ENCODE peak calls at places on chromosome 15, in seven cellular contexts. One of them, this sample, is unnamed.
A peak's percentile ranks its signal among the peaks of the same experiment; 100 is the strongest.

GRCh38 chr15:90270502-90271150 is 5.2 kb downstream of the NGRN start:
- DNase-seq in HL-60: no peak
- DNase-seq in breast epithelium: no peak
- DNase-seq in ovary: no peak
- DNase-seq in AG04450: no peak
- DNase-seq in left ventricle myocardium inferior: no peak
- DNase-seq in lower lobe of right lung: no peak
- DNase-seq in this sample: peak; percentile 35

GRCh38 chr15:43514241-43515057 is 3.0 kb upstream of the MAP1A start:
- DNase-seq in left ventricle myocardium inferior: peak; percentile 74
- DNase-seq in breast epithelium: no peak
- DNase-seq in HL-60: no peak
- DNase-seq in AG04450: no peak
- DNase-seq in lower lobe of right lung: no peak
- DNase-seq in ovary: no peak
- DNase-seq in this sample: no peak

GRCh38 chr15:20341901-20342605 is 199.5 kb downstream of the GOLGA6L6 start:
- DNase-seq in left ventricle myocardium inferior: peak; percentile 76
- DNase-seq in lower lobe of right lung: peak; percentile 90
- DNase-seq in breast epithelium: peak; percentile 86
- DNase-seq in HL-60: no peak
- DNase-seq in ovary: peak; percentile 63
- DNase-seq in AG04450: no peak
- DNase-seq in this sample: peak; percentile 82

GRCh38 chr15:65323071-65323511 is 18.6 kb downstream of the RNU5B-1 start:
- DNase-seq in left ventricle myocardium inferior: peak; percentile 77
- DNase-seq in lower lobe of right lung: no peak
- DNase-seq in ovary: peak; percentile 68
- DNase-seq in breast epithelium: no peak
- DNase-seq in AG04450: no peak
- DNase-seq in HL-60: no peak
- DNase-seq in this sample: no peak

GRCh38 chr15:58369261-58369699 is 62.5 kb upstream of the LIPC start:
- DNase-seq in ovary: no peak
- DNase-seq in lower lobe of right lung: no peak
- DNase-seq in HL-60: no peak
- DNase-seq in AG04450: no peak
- DNase-seq in left ventricle myocardium inferior: no peak
- DNase-seq in breast epithelium: no peak
- DNase-seq in this sample: no peak

GRCh38 chr15:77456746-77457618 is 36.3 kb downstream of the HMG20A start:
- DNase-seq in HL-60: no peak
- DNase-seq in left ventricle myocardium inferior: no peak
- DNase-seq in breast epithelium: no peak
- DNase-seq in ovary: no peak
- DNase-seq in AG04450: peak; percentile 20
- DNase-seq in lower lobe of right lung: no peak
- DNase-seq in this sample: no peak

GRCh38 chr15:39774688-39775267 is 7.9 kb downstream of the FSIP1 start:
- DNase-seq in AG04450: no peak
- DNase-seq in HL-60: peak; percentile 63
- DNase-seq in ovary: no peak
- DNase-seq in left ventricle myocardium inferior: no peak
- DNase-seq in breast epithelium: no peak
- DNase-seq in lower lobe of right lung: no peak
- DNase-seq in this sample: no peak

GRCh38 chr15:53611145-53611920 is 148.1 kb downstream of the WDR72 start:
- DNase-seq in breast epithelium: no peak
- DNase-seq in ovary: no peak
- DNase-seq in lower lobe of right lung: no peak
- DNase-seq in AG04450: no peak
- DNase-seq in left ventricle myocardium inferior: no peak
- DNase-seq in HL-60: no peak
- DNase-seq in this sample: no peak

GRCh38 chr15:69457304-69458280 is 5.0 kb downstream of the RPLP1 start:
- DNase-seq in AG04450: no peak
- DNase-seq in lower lobe of right lung: no peak
- DNase-seq in breast epithelium: no peak
- DNase-seq in HL-60: peak; percentile 53
- DNase-seq in left ventricle myocardium inferior: no peak
- DNase-seq in ovary: no peak
- DNase-seq in this sample: no peak

GRCh38 chr15:71747128-71748083 is 62.9 kb upstream of the NR2E3 start:
- DNase-seq in left ventricle myocardium inferior: no peak
- DNase-seq in HL-60: no peak
- DNase-seq in AG04450: peak; percentile 23
- DNase-seq in breast epithelium: no peak
- DNase-seq in lower lobe of right lung: no peak
- DNase-seq in ovary: no peak
- DNase-seq in this sample: no peak

GRCh38 chr15:41948499-41948898 is 23.9 kb downstream of the EHD4 start:
- DNase-seq in breast epithelium: no peak
- DNase-seq in ovary: no peak
- DNase-seq in AG04450: no peak
- DNase-seq in left ventricle myocardium inferior: no peak
- DNase-seq in lower lobe of right lung: no peak
- DNase-seq in HL-60: no peak
- DNase-seq in this sample: no peak

GRCh38 chr15:68197170-68197492 is 8.0 kb downstream of the CALML4 start:
- DNase-seq in breast epithelium: no peak
- DNase-seq in AG04450: no peak
- DNase-seq in lower lobe of right lung: no peak
- DNase-seq in HL-60: no peak
- DNase-seq in ovary: peak; percentile 19
- DNase-seq in left ventricle myocardium inferior: no peak
- DNase-seq in this sample: no peak

GRCh38 chr15:70726753-70727152 is 36.6 kb downstream of the UACA start:
- DNase-seq in left ventricle myocardium inferior: no peak
- DNase-seq in ovary: no peak
- DNase-seq in breast epithelium: no peak
- DNase-seq in HL-60: no peak
- DNase-seq in AG04450: no peak
- DNase-seq in lower lobe of right lung: no peak
- DNase-seq in this sample: no peak

GRCh38 chr15:101370330-101371024 is 75.4 kb upstream of the SNRPA1 start:
- DNase-seq in left ventricle myocardium inferior: no peak
- DNase-seq in ovary: no peak
- DNase-seq in AG04450: no peak
- DNase-seq in lower lobe of right lung: no peak
- DNase-seq in breast epithelium: no peak
- DNase-seq in HL-60: no peak
- DNase-seq in this sample: no peak

GRCh38 chr15:52013151-52013791 is 5.7 kb upstream of the MAPK6 start:
- DNase-seq in ovary: no peak
- DNase-seq in lower lobe of right lung: no peak
- DNase-seq in HL-60: peak; percentile 35
- DNase-seq in AG04450: no peak
- DNase-seq in breast epithelium: no peak
- DNase-seq in left ventricle myocardium inferior: no peak
- DNase-seq in this sample: no peak

DNA sequence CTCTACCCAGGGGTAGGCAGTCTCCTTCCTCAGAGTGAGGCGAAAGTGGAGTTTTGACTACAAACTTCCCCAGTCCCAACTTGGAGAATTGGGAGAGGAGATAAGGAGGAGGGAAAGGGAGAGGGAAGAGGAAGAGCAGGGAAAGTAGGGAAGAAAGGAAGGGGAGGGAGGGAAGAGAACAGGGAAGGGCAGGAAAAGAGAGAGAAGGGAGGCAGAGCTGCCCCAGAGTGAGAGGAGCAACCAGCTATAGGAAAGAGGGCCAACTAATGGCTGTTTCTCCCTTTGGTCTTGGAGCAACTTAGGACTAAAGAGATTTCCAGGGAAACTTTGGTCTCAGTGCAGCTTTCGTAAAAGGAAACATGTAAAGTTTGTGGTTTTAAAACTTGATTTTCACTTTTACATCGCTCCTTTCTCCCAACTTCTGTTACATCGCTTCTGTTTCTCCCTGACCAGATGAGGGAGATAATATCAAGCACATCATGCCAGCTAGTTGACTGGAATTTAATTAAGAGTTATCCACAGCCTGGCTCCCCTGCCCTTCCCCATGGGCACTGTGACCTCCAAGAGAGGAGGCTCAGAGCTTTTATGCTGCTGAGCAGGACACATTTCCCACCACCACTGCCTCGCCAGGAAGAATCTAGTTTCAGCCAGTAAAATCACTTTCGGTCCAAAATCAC is 1.4 kb downstream of the CA12 start:
- DNase-seq in left ventricle myocardium inferior: no peak
- DNase-seq in AG04450: no peak
- DNase-seq in lower lobe of right lung: no peak
- DNase-seq in HL-60: no peak
- DNase-seq in breast epithelium: no peak
- DNase-seq in ovary: no peak
- DNase-seq in this sample: no peak
- H3K4me3 ChIP-seq in left ventricle myocardium inferior: no peak overlapping the region
- H3K4me3 ChIP-seq in AG04450: peak overlapping the region; percentile 73
- H3K4me3 ChIP-seq in lower lobe of right lung: peak overlapping the region; percentile 3
- H3K4me3 ChIP-seq in HL-60: no peak overlapping the region
- H3K4me3 ChIP-seq in breast epithelium: peak overlapping the region; percentile 83
- H3K4me3 ChIP-seq in ovary: no peak overlapping the region
- H3K4me3 ChIP-seq in this sample: peak overlapping the region; percentile 66

GRCh38 chr15:36617529-36618196 is 38.2 kb downstream of the CDIN1 start:
- DNase-seq in breast epithelium: no peak
- DNase-seq in lower lobe of right lung: no peak
- DNase-seq in ovary: no peak
- DNase-seq in left ventricle myocardium inferior: no peak
- DNase-seq in AG04450: no peak
- DNase-seq in HL-60: no peak
- DNase-seq in this sample: no peak
- H3K27ac ChIP-seq in breast epithelium: no peak overlapping the region
- H3K27ac ChIP-seq in lower lobe of right lung: no peak overlapping the region
- H3K27ac ChIP-seq in ovary: no peak overlapping the region
- H3K27ac ChIP-seq in left ventricle myocardium inferior: no peak overlapping the region
- H3K27ac ChIP-seq in AG04450: no peak overlapping the region
- H3K27ac ChIP-seq in HL-60: no peak overlapping the region
- H3K27ac ChIP-seq in this sample: no peak overlapping the region

GRCh38 chr15:56677271-56677670 is 56.0 kb downstream of the ZNF280D start:
- DNase-seq in left ventricle myocardium inferior: no peak
- DNase-seq in breast epithelium: no peak
- DNase-seq in AG04450: no peak
- DNase-seq in lower lobe of right lung: no peak
- DNase-seq in HL-60: no peak
- DNase-seq in ovary: no peak
- DNase-seq in this sample: no peak
- TF ChIP-seq CTCF in left ventricle myocardium inferior: no peak
- TF ChIP-seq CTCF in breast epithelium: no peak
- TF ChIP-seq CTCF in AG04450: no peak
- TF ChIP-seq CTCF in lower lobe of right lung: no peak
- TF ChIP-seq CTCF in HL-60: no peak
- TF ChIP-seq CTCF in ovary: no peak
- TF ChIP-seq CTCF in this sample: no peak

DNA sequence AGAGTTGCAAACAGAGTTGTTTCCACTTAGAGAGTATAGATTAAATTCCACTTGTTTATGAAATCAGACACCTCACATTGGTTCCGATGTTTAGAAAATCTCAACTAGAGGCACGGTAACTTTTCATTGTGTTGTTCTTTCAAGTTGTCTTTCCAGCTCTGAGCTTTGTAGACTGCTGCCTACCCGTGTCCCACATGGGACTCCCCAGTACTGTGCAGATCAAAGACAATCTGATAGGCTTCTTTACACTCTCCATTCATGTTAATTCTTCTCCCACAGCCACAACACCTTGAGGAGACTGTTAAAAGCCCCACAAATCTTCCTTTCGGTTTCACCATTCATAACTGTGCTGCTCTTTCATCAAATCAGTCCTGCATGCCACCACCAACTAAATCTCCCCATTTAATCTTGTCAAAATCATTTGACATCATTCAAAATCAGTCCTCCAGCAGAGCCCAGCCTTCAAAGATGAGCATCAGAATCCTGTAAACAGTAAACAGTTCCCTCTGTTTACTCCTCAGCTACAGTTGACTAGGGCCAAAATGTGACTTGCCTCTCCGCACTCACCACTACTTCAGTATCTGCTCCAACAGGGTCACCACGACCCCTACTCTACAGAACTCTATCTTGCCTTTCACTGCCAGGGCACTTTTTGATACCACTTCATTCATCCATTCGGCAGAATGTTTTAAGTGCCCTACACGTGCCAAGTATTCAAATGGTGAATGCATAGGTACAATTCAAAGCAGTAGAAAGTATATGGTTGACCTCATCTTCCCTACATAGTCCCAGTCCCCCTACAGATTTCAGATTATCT is 8.3 kb downstream of the ANXA2 start:
- DNase-seq in left ventricle myocardium inferior: no peak
- DNase-seq in HL-60: no peak
- DNase-seq in ovary: no peak
- DNase-seq in AG04450: no peak
- DNase-seq in lower lobe of right lung: no peak
- DNase-seq in breast epithelium: no peak
- DNase-seq in this sample: no peak
- H3K4me3 ChIP-seq in left ventricle myocardium inferior: peak overlapping the region; percentile 88
- H3K4me3 ChIP-seq in HL-60: no peak overlapping the region
- H3K4me3 ChIP-seq in ovary: peak overlapping the region; percentile 6
- H3K4me3 ChIP-seq in AG04450: peak overlapping the region; percentile 27
- H3K4me3 ChIP-seq in lower lobe of right lung: peak overlapping the region; percentile 20
- H3K4me3 ChIP-seq in breast epithelium: peak overlapping the region; percentile 53
- H3K4me3 ChIP-seq in this sample: peak overlapping the region; percentile 42

DNA sequence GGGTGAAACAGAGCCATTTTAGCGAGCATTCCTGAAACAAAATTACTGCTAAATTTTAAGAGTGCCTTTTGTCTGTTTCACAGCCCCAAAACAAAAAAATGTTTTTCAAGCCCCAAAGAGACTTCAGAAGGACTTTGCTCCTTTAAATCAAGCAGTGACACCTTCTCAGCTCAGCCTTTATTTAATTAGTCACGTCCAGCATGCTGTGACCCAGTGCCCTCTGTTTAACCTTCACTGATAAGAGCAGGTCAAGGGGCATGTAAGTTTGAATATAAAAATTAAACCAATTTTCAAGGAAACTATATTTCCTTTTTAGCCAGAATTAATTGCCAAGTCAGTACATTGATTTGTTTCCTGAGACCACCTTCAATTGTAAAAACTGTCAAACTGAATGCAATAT is 40.6 kb downstream of the ISL2 start:
- DNase-seq in lower lobe of right lung: no peak
- DNase-seq in ovary: no peak
- DNase-seq in breast epithelium: no peak
- DNase-seq in HL-60: no peak
- DNase-seq in AG04450: no peak
- DNase-seq in left ventricle myocardium inferior: no peak
- DNase-seq in this sample: no peak
- H3K27ac ChIP-seq in lower lobe of right lung: no peak overlapping the region
- H3K27ac ChIP-seq in ovary: no peak overlapping the region
- H3K27ac ChIP-seq in breast epithelium: no peak overlapping the region
- H3K27ac ChIP-seq in HL-60: no peak overlapping the region
- H3K27ac ChIP-seq in AG04450: no peak overlapping the region
- H3K27ac ChIP-seq in left ventricle myocardium inferior: no peak overlapping the region
- H3K27ac ChIP-seq in this sample: no peak overlapping the region

DNA sequence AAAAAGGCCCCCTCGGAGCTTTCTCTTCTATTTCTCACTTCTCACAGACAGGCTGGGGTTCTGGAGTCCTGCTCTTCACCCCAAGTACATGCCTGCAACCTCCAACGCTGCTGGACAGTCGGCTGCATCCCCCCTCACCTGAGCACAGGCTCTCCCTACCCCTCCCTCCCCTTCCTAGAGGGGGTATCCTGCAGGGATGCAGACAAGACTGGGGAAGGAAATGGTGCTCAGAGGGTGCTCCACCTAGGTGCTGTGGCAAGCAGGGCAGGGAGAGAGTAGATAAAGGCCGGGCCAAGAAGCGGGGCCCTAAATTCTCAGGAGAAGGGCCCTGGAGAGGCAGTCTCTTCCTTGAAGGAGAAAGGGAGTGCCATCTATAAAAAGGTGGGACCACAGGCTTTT is 7.0 kb upstream of the STRA6 start:
- DNase-seq in lower lobe of right lung: no peak
- DNase-seq in ovary: no peak
- DNase-seq in HL-60: no peak
- DNase-seq in AG04450: no peak
- DNase-seq in left ventricle myocardium inferior: no peak
- DNase-seq in breast epithelium: no peak
- DNase-seq in this sample: no peak
- TF ChIP-seq CTCF in lower lobe of right lung: no peak
- TF ChIP-seq CTCF in ovary: no peak
- TF ChIP-seq CTCF in HL-60: no peak
- TF ChIP-seq CTCF in AG04450: no peak
- TF ChIP-seq CTCF in left ventricle myocardium inferior: no peak
- TF ChIP-seq CTCF in breast epithelium: no peak
- TF ChIP-seq CTCF in this sample: no peak

This sample was measured in ascending aorta.